ENCODE peak calls at places on chromosomes 11 and 22, in five cellular contexts. D, J, U, T and E are unnamed samples.

GRCh38 chr11:72975778-72976520 is 161.7 kb downstream of the ATG16L2 start:
- DNase-seq in U (no peak), D (no peak), J (peak), T (no peak), E (peak)

GRCh38 chr22:32476286-32476685 is 1.7 kb downstream of the FBXO7 start:
- DNase-seq in T (no peak), D (no peak), U (no peak), J (no peak), E (no peak)

GRCh38 chr11:102244681-102245409 is 72.4 kb upstream of the BIRC3 start:
- DNase-seq in J (no peak), T (no peak), U (no peak), D (no peak), E (no peak)

GRCh38 chr22:43487311-43488030 is 75.7 kb downstream of the MPPED1 start:
- DNase-seq in J (no peak), U (no peak), D (no peak), T (no peak), E (no peak)

GRCh38 chr22:49208003-49208402 is 619.7 kb downstream of the BRD1 start:
- DNase-seq in J (no peak), D (no peak), T (no peak), U (no peak), E (no peak)

GRCh38 chr11:90294526-90294925 is 71.7 kb upstream of the CHORDC1 start:
- DNase-seq in T (no peak), U (no peak), J (no peak), D (no peak), E (no peak)

GRCh38 chr11:2206291-2206690 is 34.7 kb upstream of the TH start:
- DNase-seq in U (no peak), T (no peak), D (no peak), J (no peak), E (no peak)

GRCh38 chr11:119361056-119361787 is 14.7 kb upstream of the MFRP start:
- DNase-seq in J (peak), D (peak), T (no peak), U (peak), E (peak)

GRCh38 chr11:4095509-4096230 is 1.1 kb downstream of the RRM1 start:
- DNase-seq in D (peak), T (no peak), J (peak), U (peak), E (peak)

GRCh38 chr22:19806213-19807160 is 45.9 kb downstream of the TBX1 start:
- DNase-seq in D (peak), J (no peak), T (no peak), U (peak), E (no peak)

GRCh38 chr11:6587360-6587953 is 16.0 kb downstream of the RRP8 start:
- DNase-seq in D (no peak), U (no peak), J (no peak), T (no peak), E (no peak)

GRCh38 chr11:131815631-131816030 is 445.2 kb downstream of the NTM start:
- DNase-seq in J (no peak), U (no peak), D (no peak), T (no peak), E (no peak)

GRCh38 chr22:44098021-44098739 is 74.1 kb downstream of the PARVB start:
- DNase-seq in U (no peak), T (no peak), J (no peak), D (no peak), E (no peak)

GRCh38 chr11:2306971-2307732 is 5.3 kb downstream of the TSPAN32 start:
- DNase-seq in T (no peak), J (no peak), D (no peak), U (peak), E (no peak)

GRCh38 chr22:46549565-46549840 is 12.1 kb upstream of the CELSR1 start:
- DNase-seq in T (no peak), D (no peak), U (no peak), J (no peak), E (no peak)

GRCh38 chr11:96333076-96333744 is 9.8 kb downstream of the MAML2 start:
- DNase-seq in U (no peak), T (no peak), J (no peak), D (no peak), E (no peak)

GRCh38 chr22:47615051-47615450 is 852.6 kb downstream of the TBC1D22A start:
- DNase-seq in J (no peak), D (no peak), U (no peak), T (no peak), E (no peak)

GRCh38 chr22:21626073-21626734 is 3.6 kb downstream of the YDJC start:
- DNase-seq in J (no peak), D (no peak), T (no peak), U (no peak), E (no peak)

GRCh38 chr11:107357877-107358276 is 99.7 kb downstream of the CWF19L2 start:
- DNase-seq in U (no peak), T (no peak), J (no peak), D (no peak), E (no peak)

GRCh38 chr11:9748361-9748970 is 84.6 kb downstream of the SWAP70 start:
- DNase-seq in D (peak), U (peak), T (peak), J (peak), E (peak)

GRCh38 chr22:38843716-38844660 is at the start of gene NPTXR:
- DNase-seq in T (no peak), U (peak), J (peak), D (peak), E (no peak)

GRCh38 chr22:47777426-47777825 is 1015.0 kb downstream of the TBC1D22A start:
- DNase-seq in J (no peak), U (no peak), T (no peak), D (no peak), E (no peak)

GRCh38 chr11:122743949-122744876 is 88.7 kb downstream of the UBASH3B start:
- DNase-seq in D (no peak), T (peak), J (no peak), U (no peak), E (peak)

GRCh38 chr11:76318744-76319384 is 62.1 kb downstream of the THAP12 start:
- DNase-seq in D (peak), J (peak), T (peak), U (peak), E (peak)

GRCh38 chr22:29369460-29369859 is 18.9 kb downstream of the AP1B1 start:
- DNase-seq in T (no peak), U (no peak), J (no peak), D (no peak), E (peak)

GRCh38 chr22:35322126-35322525 is 22.4 kb downstream of the TOM1 start:
- DNase-seq in D (no peak), T (no peak), J (no peak), U (no peak), E (no peak)

GRCh38 chr11:73262851-73263495 is 9.2 kb upstream of the P2RY6 start:
- DNase-seq in U (no peak), J (no peak), D (no peak), T (no peak), E (no peak)

GRCh38 chr11:47083913-47084312 is 92.8 kb downstream of the ARFGAP2 start:
- DNase-seq in U (no peak), D (no peak), T (peak), J (no peak), E (no peak)

GRCh38 chr11:2690261-2690575 is 9.6 kb downstream of the KCNQ1OT1 start:
- DNase-seq in D (no peak), T (no peak), J (no peak), U (no peak), E (no peak)

GRCh38 chr22:24803064-24803542 is 2.9 kb upstream of the SGSM1 start:
- DNase-seq in U (peak), T (no peak), D (peak), J (peak), E (peak)

GRCh38 chr11:110355011-110355744 is 58.8 kb upstream of the RDX start:
- DNase-seq in J (peak), T (no peak), D (no peak), U (no peak), E (no peak)

GRCh38 chr22:34344702-34345101 is 424.4 kb upstream of the LARGE1 start:
- DNase-seq in U (no peak), J (no peak), T (no peak), D (no peak), E (no peak)

GRCh38 chr11:83292709-83293435 is 6.7 kb upstream of the CCDC90B start:
- DNase-seq in U (peak), T (no peak), J (peak), D (peak), E (no peak)

GRCh38 chr11:96538104-96538503 is 148.3 kb downstream of the JRKL start:
- DNase-seq in D (no peak), U (no peak), T (no peak), J (no peak), E (no peak)

GRCh38 chr11:118048472-118049370 is 28.2 kb upstream of the TMPRSS4 start:
- DNase-seq in U (no peak), T (no peak), J (no peak), D (no peak), E (no peak)

GRCh38 chr11:72743321-72744221 is 8.6 kb downstream of the ARAP1 start:
- DNase-seq in J (no peak), T (no peak), U (no peak), D (no peak), E (peak)

GRCh38 chr11:130404727-130405126 is 23.7 kb downstream of the ADAMTS8 start:
- DNase-seq in U (no peak), J (no peak), T (no peak), D (no peak), E (no peak)

GRCh38 chr11:7538466-7539454 is 25.0 kb downstream of the PPFIBP2 start:
- DNase-seq in T (no peak), J (no peak), U (no peak), D (no peak), E (no peak)

GRCh38 chr11:66367561-66368312 is 3.8 kb downstream of the SLC29A2 start:
- DNase-seq in J (no peak), T (no peak), U (no peak), D (no peak), E (no peak)

GRCh38 chr11:66368484-66368883 is 3.1 kb downstream of the SLC29A2 start:
- DNase-seq in D (no peak), T (no peak), J (no peak), U (no peak), E (no peak)

GRCh38 chr11:66369073-66369894 is 2.3 kb downstream of the SLC29A2 start:
- DNase-seq in U (no peak), D (peak), J (no peak), T (no peak), E (no peak)

GRCh38 chr11:66373261-66373660 is 1.7 kb upstream of the SLC29A2 start:
- DNase-seq in D (no peak), J (no peak), U (no peak), T (no peak), E (no peak)

GRCh38 chr11:66371627-66372415 is at the start of gene SLC29A2:
- DNase-seq in U (peak), D (peak), J (no peak), T (peak), E (peak)
- TF ChIP-seq POLR2AphosphoS5 in U (no peak), D (peak), J (no peak), T (no peak), E (no peak)

GRCh38 chr11:62402226-62402625 is 16.6 kb upstream of the SCGB1A1 start:
- DNase-seq in D (no peak), T (no peak), U (no peak), J (no peak), E (peak)
- TF ChIP-seq GABPA in D (no peak), T (no peak), U (no peak), J (no peak), E (no peak)

DNA sequence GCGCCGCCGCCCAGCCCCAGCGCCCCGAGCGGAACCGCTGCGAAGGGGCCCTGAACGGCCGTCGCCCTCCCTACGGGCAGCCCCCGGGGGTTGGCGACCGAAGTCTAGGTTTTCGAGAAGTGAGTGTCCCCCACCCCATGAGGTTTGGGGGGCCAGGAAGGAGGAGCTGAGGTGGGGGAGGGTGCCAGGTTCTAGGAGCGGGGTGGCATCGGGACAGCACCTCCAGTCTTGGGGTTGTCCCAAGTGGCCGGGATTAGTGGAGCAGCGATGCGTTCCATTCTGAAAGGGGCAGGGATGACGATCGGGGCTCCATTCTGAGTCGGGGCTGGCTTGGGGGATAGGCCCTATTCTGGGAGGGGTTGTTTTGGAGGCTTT is 408 bp downstream of the PPP2R5B start:
- DNase-seq in T (no peak), U (peak), J (no peak), D (peak), E (no peak)
- TF ChIP-seq REST in T (no peak), U (no peak), J (no peak), D (no peak), E (no peak)

DNA sequence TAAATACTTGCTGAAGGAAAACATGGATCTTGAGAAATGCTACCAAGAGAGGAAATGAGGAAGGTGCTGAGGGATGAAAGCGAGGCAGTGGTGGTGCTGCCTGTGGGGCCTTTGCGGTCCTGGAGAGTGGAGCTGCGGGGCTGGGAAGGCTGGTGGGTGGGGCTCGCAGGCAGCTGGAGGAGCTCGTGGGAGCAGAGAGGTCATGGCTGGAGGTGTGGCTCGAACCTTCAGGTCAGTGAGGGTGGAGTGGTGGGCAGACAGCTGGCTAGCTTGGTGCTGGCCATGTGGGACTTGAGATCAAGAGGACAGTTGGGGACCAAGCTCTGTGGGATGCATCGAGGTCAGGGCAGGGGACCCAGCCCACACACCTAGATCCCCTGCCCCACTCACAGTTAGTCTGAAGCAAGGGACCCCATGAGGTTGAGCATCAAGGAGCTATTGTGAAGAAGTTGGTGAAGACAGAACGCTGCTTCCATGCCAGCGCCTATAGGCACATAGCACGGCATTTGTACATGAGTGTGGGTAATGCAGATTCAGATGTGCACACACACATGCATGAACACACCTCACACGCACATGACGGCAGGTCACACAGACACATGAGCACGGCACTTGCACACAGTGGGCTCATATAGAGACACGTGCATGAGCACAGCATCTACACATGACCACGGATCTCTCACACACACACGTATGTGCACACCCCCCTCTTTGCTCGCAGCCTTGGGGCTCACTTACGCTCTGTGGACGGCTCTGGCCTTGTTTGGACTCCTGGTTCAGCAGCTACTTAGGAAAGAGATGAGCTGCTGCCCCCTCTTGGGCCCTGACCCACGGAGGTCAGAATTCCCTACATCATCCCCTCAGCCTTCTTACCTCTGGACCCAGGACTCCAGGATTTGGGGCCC is 30.4 kb downstream of the SHANK3 start:
- DNase-seq in U (no peak), J (no peak), T (no peak), D (peak), E (no peak)
- TF ChIP-seq POLR2AphosphoS5 in U (no peak), J (no peak), T (no peak), D (no peak), E (no peak)

GRCh38 chr11:57203882-57204281 is 22.1 kb downstream of the LRRC55 start:
- DNase-seq in D (no peak), U (no peak), J (no peak), T (no peak), E (no peak)

GRCh38 chr11:57207160-57207559 is 25.4 kb downstream of the LRRC55 start:
- DNase-seq in D (no peak), T (no peak), U (no peak), J (no peak), E (no peak)

GRCh38 chr11:57202282-57202681 is 20.5 kb downstream of the LRRC55 start:
- DNase-seq in J (no peak), T (no peak), U (no peak), D (no peak), E (no peak)

GRCh38 chr11:57203359-57203758 is 21.6 kb downstream of the LRRC55 start:
- DNase-seq in U (peak), T (no peak), D (no peak), J (no peak), E (no peak)

GRCh38 chr11:57205046-57205671 is 23.4 kb downstream of the LRRC55 start:
- DNase-seq in T (no peak), D (no peak), U (no peak), J (no peak), E (no peak)
- TF ChIP-seq GABPA in T (no peak), D (no peak), U (no peak), J (no peak), E (no peak)

GRCh38 chr11:69051381-69052342 is 2.9 kb downstream of the TPCN2 start:
- DNase-seq in T (no peak), D (no peak), J (no peak), U (no peak), E (no peak)

GRCh38 chr11:69048718-69049489 is at the start of gene TPCN2:
- DNase-seq in U (peak), D (peak), J (peak), T (peak), E (peak)

GRCh38 chr11:69049490-69049867 is 747 bp downstream of the TPCN2 start:
- DNase-seq in J (no peak), T (no peak), U (peak), D (no peak), E (peak)

GRCh38 chr11:69050592-69051380 is 2.1 kb downstream of the TPCN2 start:
- DNase-seq in T (no peak), D (no peak), J (no peak), U (no peak), E (no peak)

GRCh38 chr11:69048056-69048717 is 545 bp upstream of the TPCN2 start:
- DNase-seq in J (no peak), D (no peak), T (no peak), U (no peak), E (no peak)
- TF ChIP-seq REST in J (no peak), D (no peak), T (no peak), U (no peak), E (no peak)

DNA sequence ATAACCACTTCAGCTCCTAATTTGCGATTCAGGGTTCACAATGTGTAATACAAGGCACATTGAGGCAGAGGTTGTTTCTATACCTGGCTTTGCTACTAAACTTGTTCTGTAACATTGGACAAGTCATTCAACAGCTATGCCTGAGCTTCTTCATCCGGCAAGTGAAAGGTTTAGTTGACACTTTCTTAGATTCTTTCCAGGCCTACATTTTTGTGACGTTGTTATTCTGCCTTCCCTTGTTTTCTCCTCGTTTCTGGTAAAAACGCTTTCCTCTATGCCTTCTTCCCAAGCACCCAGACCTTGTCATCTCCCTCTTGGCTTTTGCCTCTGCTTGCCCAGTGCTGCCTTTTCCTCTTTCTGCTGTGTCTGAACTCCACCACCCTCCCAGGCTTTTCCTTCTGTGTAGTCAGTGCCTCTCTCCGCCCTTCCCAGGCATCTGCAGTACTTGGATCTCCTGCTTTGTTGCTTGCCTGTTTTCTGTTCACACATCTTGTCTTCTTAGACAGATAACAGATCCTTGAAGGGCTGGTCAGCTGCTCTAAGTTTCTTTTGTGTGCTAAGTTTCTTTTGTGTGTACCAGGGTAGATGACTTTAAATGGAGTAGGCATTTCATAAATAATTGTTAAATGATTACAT is 1.4 kb upstream of the AMOTL1 start:
- DNase-seq in U (no peak), T (no peak), D (no peak), J (no peak), E (no peak)
- TF ChIP-seq POLR2AphosphoS5 in U (no peak), T (no peak), D (no peak), J (no peak), E (no peak)

DNA sequence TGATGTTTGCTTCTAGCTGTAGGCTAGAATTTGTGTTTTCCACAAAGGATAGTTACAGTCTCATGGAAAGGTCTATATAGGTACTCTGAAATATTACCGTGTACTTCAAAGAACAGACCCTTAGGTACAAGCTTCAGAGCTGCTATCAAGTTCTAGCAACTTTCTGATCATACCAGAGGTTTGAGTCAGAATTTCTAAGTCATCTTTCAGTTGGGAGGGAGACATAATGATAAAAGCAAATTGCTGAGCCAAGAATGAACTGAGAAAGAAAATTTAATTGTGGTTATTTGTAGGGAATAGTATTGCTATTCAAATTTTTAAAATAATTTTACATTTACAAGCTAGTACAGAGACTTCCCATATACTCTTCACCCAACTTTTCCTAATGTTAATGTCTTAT is 19.9 kb upstream of the ME3 start:
- DNase-seq in U (no peak), D (no peak), T (no peak), J (no peak), E (no peak)
- TF ChIP-seq GABPA in U (no peak), D (no peak), T (no peak), J (no peak), E (no peak)

DNA sequence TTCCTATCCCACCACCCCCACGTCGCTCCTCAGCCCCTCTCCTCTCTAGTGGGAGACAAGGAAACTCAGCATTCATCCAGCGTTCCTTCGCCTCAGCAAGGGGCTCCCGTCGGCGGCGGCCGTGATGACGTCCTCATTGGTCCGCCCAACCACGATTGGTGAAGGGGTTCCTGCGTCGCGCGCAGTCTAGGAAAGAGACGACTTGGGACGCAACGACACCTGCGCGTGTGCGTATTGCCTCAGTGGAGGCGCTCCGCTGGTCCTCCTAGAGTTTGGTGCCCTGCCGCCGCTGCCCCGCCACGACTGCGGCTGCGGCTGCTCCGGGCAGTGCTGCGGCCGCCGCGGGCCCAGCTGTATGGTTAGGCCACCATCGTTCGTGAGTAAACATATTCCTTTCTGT is 56.6 kb downstream of the CCDC81 start:
- DNase-seq in J (no peak), U (no peak), D (no peak), T (no peak), E (no peak)
- TF ChIP-seq REST in J (no peak), U (no peak), D (no peak), T (no peak), E (no peak)